ENCODE peak calls at places on chromosome 15, in nine cellular contexts. One of them, this sample, is unnamed.
A peak's percentile ranks its signal among the peaks of the same experiment; 100 is the strongest.

GRCh38 chr15:70299931-70300858 is 202.5 kb upstream of the TLE3 start:
- DNase-seq in fibroblast of lung: no peak
- DNase-seq in astrocyte: no peak
- DNase-seq in GM23248: no peak
- DNase-seq in mammary epithelial cell: no peak
- DNase-seq in neural progenitor cell: no peak
- DNase-seq in OCI-LY7: peak; percentile 41
- DNase-seq in neuronal stem cell: no peak
- DNase-seq in hepatocyte: peak; percentile 39
- DNase-seq in this sample: no peak

GRCh38 chr15:22904736-22905135 is 66.3 kb downstream of the NIPA2 start:
- DNase-seq in fibroblast of lung: no peak
- DNase-seq in astrocyte: no peak
- DNase-seq in GM23248: no peak
- DNase-seq in mammary epithelial cell: no peak
- DNase-seq in neural progenitor cell: no peak
- DNase-seq in OCI-LY7: no peak
- DNase-seq in neuronal stem cell: no peak
- DNase-seq in hepatocyte: no peak
- DNase-seq in this sample: no peak

GRCh38 chr15:88744548-88745020 is 58.7 kb upstream of the ACAN start:
- DNase-seq in fibroblast of lung: peak; percentile 13
- DNase-seq in astrocyte: peak; percentile 12
- DNase-seq in GM23248: no peak
- DNase-seq in mammary epithelial cell: no peak
- DNase-seq in neural progenitor cell: peak; percentile 55
- DNase-seq in OCI-LY7: no peak
- DNase-seq in neuronal stem cell: peak; percentile 27
- DNase-seq in hepatocyte: no peak
- DNase-seq in this sample: no peak

GRCh38 chr15:80560601-80561025 is 134.5 kb upstream of the ABHD17C start:
- DNase-seq in fibroblast of lung: no peak
- DNase-seq in astrocyte: no peak
- DNase-seq in GM23248: no peak
- DNase-seq in mammary epithelial cell: no peak
- DNase-seq in neural progenitor cell: no peak
- DNase-seq in OCI-LY7: no peak
- DNase-seq in neuronal stem cell: no peak
- DNase-seq in hepatocyte: no peak
- DNase-seq in this sample: no peak

GRCh38 chr15:27993996-27994775 is 104.9 kb downstream of the OCA2 start:
- DNase-seq in fibroblast of lung: no peak
- DNase-seq in astrocyte: no peak
- DNase-seq in GM23248: no peak
- DNase-seq in mammary epithelial cell: no peak
- DNase-seq in neural progenitor cell: no peak
- DNase-seq in OCI-LY7: no peak
- DNase-seq in neuronal stem cell: no peak
- DNase-seq in hepatocyte: no peak
- DNase-seq in this sample: no peak

GRCh38 chr15:76012021-76012551 is at the start of gene NRG4:
- DNase-seq in fibroblast of lung: no peak
- DNase-seq in astrocyte: no peak
- DNase-seq in GM23248: peak; percentile 24
- DNase-seq in mammary epithelial cell: peak; percentile 5
- DNase-seq in neural progenitor cell: no peak
- DNase-seq in OCI-LY7: no peak
- DNase-seq in neuronal stem cell: no peak
- DNase-seq in hepatocyte: no peak
- DNase-seq in this sample: no peak

GRCh38 chr15:39363761-39364586 is 216.9 kb upstream of the THBS1 start:
- DNase-seq in fibroblast of lung: peak; percentile 61
- DNase-seq in astrocyte: peak; percentile 51
- DNase-seq in GM23248: peak; percentile 79
- DNase-seq in mammary epithelial cell: no peak
- DNase-seq in neural progenitor cell: no peak
- DNase-seq in OCI-LY7: no peak
- DNase-seq in neuronal stem cell: no peak
- DNase-seq in hepatocyte: no peak
- DNase-seq in this sample: no peak

GRCh38 chr15:43762824-43763223 is 13.9 kb downstream of the ELL3 start:
- DNase-seq in fibroblast of lung: peak; percentile 24
- DNase-seq in astrocyte: no peak
- DNase-seq in GM23248: peak; percentile 31
- DNase-seq in mammary epithelial cell: no peak
- DNase-seq in neural progenitor cell: no peak
- DNase-seq in OCI-LY7: no peak
- DNase-seq in neuronal stem cell: no peak
- DNase-seq in hepatocyte: no peak
- DNase-seq in this sample: no peak

GRCh38 chr15:26623071-26623470 is 149.8 kb downstream of the GABRB3 start:
- DNase-seq in fibroblast of lung: no peak
- DNase-seq in astrocyte: no peak
- DNase-seq in GM23248: no peak
- DNase-seq in mammary epithelial cell: no peak
- DNase-seq in neural progenitor cell: no peak
- DNase-seq in OCI-LY7: no peak
- DNase-seq in neuronal stem cell: no peak
- DNase-seq in hepatocyte: no peak
- DNase-seq in this sample: no peak

GRCh38 chr15:37142371-37142770 is 42.0 kb upstream of the MEIS2 start:
- DNase-seq in fibroblast of lung: peak; percentile 13
- DNase-seq in astrocyte: no peak
- DNase-seq in GM23248: peak; percentile 8
- DNase-seq in mammary epithelial cell: peak; percentile 28
- DNase-seq in neural progenitor cell: no peak
- DNase-seq in OCI-LY7: no peak
- DNase-seq in neuronal stem cell: no peak
- DNase-seq in hepatocyte: no peak
- DNase-seq in this sample: no peak

GRCh38 chr15:77021088-77021481 is 26.2 kb downstream of the PSTPIP1 start:
- DNase-seq in fibroblast of lung: no peak
- DNase-seq in astrocyte: no peak
- DNase-seq in GM23248: no peak
- DNase-seq in mammary epithelial cell: no peak
- DNase-seq in neural progenitor cell: no peak
- DNase-seq in OCI-LY7: peak; percentile 13
- DNase-seq in neuronal stem cell: no peak
- DNase-seq in hepatocyte: no peak
- DNase-seq in this sample: no peak

GRCh38 chr15:89822951-89823701 is 8.5 kb upstream of the ANPEP start:
- DNase-seq in fibroblast of lung: peak; percentile 50
- DNase-seq in astrocyte: no peak
- DNase-seq in GM23248: peak; percentile 73
- DNase-seq in mammary epithelial cell: peak; percentile 67
- DNase-seq in neural progenitor cell: no peak
- DNase-seq in OCI-LY7: no peak
- DNase-seq in neuronal stem cell: no peak
- DNase-seq in hepatocyte: no peak
- DNase-seq in this sample: no peak

GRCh38 chr15:68972201-68973065 is 42.1 kb upstream of the NOX5 start:
- DNase-seq in fibroblast of lung: no peak
- DNase-seq in astrocyte: no peak
- DNase-seq in GM23248: no peak
- DNase-seq in mammary epithelial cell: no peak
- DNase-seq in neural progenitor cell: no peak
- DNase-seq in OCI-LY7: no peak
- DNase-seq in neuronal stem cell: no peak
- DNase-seq in hepatocyte: no peak
- DNase-seq in this sample: no peak

GRCh38 chr15:25094519-25094918 is 139.7 kb downstream of the SNRPN start:
- DNase-seq in fibroblast of lung: no peak
- DNase-seq in astrocyte: no peak
- DNase-seq in GM23248: no peak
- DNase-seq in mammary epithelial cell: no peak
- DNase-seq in neural progenitor cell: no peak
- DNase-seq in OCI-LY7: no peak
- DNase-seq in neuronal stem cell: no peak
- DNase-seq in hepatocyte: no peak
- DNase-seq in this sample: no peak

GRCh38 chr15:87844031-87844430 is 412.5 kb downstream of the NTRK3 start:
- DNase-seq in fibroblast of lung: peak; percentile 12
- DNase-seq in astrocyte: no peak
- DNase-seq in GM23248: no peak
- DNase-seq in mammary epithelial cell: no peak
- DNase-seq in neural progenitor cell: no peak
- DNase-seq in OCI-LY7: no peak
- DNase-seq in neuronal stem cell: no peak
- DNase-seq in hepatocyte: no peak
- DNase-seq in this sample: no peak

GRCh38 chr15:90087454-90088154 is 14.7 kb downstream of the IDH2 start:
- DNase-seq in fibroblast of lung: no peak
- DNase-seq in astrocyte: no peak
- DNase-seq in GM23248: peak; percentile 51
- DNase-seq in mammary epithelial cell: no peak
- DNase-seq in neural progenitor cell: no peak
- DNase-seq in OCI-LY7: peak; percentile 41
- DNase-seq in neuronal stem cell: no peak
- DNase-seq in hepatocyte: no peak
- DNase-seq in this sample: peak; percentile 64

GRCh38 chr15:48896775-48897143 is 18.8 kb downstream of the EID1 start:
- DNase-seq in fibroblast of lung: no peak
- DNase-seq in astrocyte: no peak
- DNase-seq in GM23248: no peak
- DNase-seq in mammary epithelial cell: no peak
- DNase-seq in neural progenitor cell: no peak
- DNase-seq in OCI-LY7: no peak
- DNase-seq in neuronal stem cell: no peak
- DNase-seq in hepatocyte: no peak
- DNase-seq in this sample: no peak
- H3K27ac ChIP-seq in fibroblast of lung: peak overlapping the region; percentile 32
- H3K27ac ChIP-seq in astrocyte: peak overlapping the region; percentile 1
- H3K27ac ChIP-seq in GM23248: peak overlapping the region; percentile 63
- H3K27ac ChIP-seq in mammary epithelial cell: peak overlapping the region; percentile 76
- H3K27ac ChIP-seq in neural progenitor cell: peak overlapping the region; percentile 39
- H3K27ac ChIP-seq in OCI-LY7: no peak overlapping the region
- H3K27ac ChIP-seq in neuronal stem cell: peak overlapping the region; percentile 81
- H3K27ac ChIP-seq in hepatocyte: peak overlapping the region; percentile 92
- H3K27ac ChIP-seq in this sample: no peak overlapping the region

DNA sequence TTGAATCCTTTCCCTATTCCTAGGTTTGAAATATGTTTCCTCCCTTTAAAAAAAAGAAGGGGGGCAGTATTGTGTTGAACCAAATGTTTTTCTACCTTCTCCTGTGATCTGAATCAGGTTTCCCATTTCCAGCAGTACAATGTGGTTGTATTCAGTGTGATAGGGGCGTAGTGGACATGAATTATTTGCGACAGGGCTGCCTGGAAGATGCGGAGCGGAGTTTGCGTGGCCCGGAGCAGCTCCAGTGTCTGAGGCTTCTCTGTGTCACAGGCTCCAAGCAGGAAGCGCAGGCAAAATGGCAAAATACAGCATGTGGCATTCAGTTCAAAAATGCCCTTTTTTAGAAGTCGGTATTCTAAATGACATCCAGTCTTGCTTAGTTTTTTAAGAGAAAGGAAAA is 154.4 kb downstream of the PGPEP1L start:
- DNase-seq in fibroblast of lung: peak; percentile 95
- DNase-seq in astrocyte: peak; percentile 92
- DNase-seq in GM23248: peak; percentile 92
- DNase-seq in mammary epithelial cell: peak; percentile 90
- DNase-seq in neural progenitor cell: peak; percentile 82
- DNase-seq in OCI-LY7: peak; percentile 83
- DNase-seq in neuronal stem cell: peak; percentile 79
- DNase-seq in hepatocyte: peak; percentile 84
- DNase-seq in this sample: peak; percentile 67
- H2AFZ ChIP-seq in fibroblast of lung: no peak overlapping the region
- H2AFZ ChIP-seq in astrocyte: no peak overlapping the region
- H2AFZ ChIP-seq in GM23248: peak overlapping the region; percentile 43
- H2AFZ ChIP-seq in mammary epithelial cell: peak overlapping the region; percentile 58
- H2AFZ ChIP-seq in neural progenitor cell: no peak overlapping the region
- H2AFZ ChIP-seq in OCI-LY7: peak overlapping the region; percentile 90
- H2AFZ ChIP-seq in neuronal stem cell: peak overlapping the region; percentile 24
- H2AFZ ChIP-seq in hepatocyte: peak overlapping the region; percentile 5
- H2AFZ ChIP-seq in this sample: peak overlapping the region; percentile 77

DNA sequence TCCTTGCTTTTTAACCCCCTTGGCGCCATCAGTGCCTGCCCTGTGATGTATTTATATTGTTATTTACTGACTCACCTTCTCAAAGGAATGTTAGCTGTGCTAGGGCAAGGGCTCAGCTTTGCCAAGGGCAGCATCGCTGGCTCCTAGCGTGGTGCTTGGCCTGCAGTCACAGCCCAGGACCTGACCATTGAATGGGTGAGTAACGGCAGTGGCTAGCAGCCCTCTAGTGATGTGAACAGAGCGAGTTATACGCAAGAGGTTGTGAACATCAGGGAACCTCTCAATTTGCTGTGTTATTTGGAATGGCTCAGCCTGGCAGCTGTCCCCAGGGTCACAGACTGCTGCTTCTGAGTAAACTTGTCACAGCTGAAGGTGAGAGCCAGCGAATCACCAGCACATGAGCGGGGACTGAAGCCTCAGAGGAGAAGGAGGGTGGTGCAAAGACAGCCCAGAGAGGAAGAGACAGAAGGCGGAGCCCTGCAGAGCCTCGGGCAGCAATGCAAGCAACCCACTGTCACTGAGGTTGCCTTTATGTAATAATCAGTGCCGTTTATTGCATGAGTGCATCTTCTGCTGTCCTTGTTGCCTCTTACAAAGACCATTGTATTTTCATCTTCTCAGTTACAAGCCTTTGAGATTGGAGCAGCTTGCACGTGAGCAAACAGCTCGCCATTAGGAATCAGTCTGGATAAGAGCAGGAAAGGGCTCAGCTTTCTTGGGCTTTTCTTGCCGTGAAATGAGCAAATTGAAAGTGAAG is 158.3 kb downstream of the SLCO3A1 start:
- DNase-seq in fibroblast of lung: peak; percentile 52
- DNase-seq in astrocyte: peak; percentile 34
- DNase-seq in GM23248: peak; percentile 72
- DNase-seq in mammary epithelial cell: peak; percentile 65
- DNase-seq in neural progenitor cell: no peak
- DNase-seq in OCI-LY7: peak; percentile 57
- DNase-seq in neuronal stem cell: no peak
- DNase-seq in hepatocyte: no peak
- DNase-seq in this sample: peak; percentile 81
- H3K4me3 ChIP-seq in fibroblast of lung: peak overlapping the region; percentile 7
- H3K4me3 ChIP-seq in astrocyte: no peak overlapping the region
- H3K4me3 ChIP-seq in GM23248: peak overlapping the region; percentile 59
- H3K4me3 ChIP-seq in mammary epithelial cell: no peak overlapping the region
- H3K4me3 ChIP-seq in neural progenitor cell: no peak overlapping the region
- H3K4me3 ChIP-seq in OCI-LY7: no peak overlapping the region
- H3K4me3 ChIP-seq in neuronal stem cell: no peak overlapping the region
- H3K4me3 ChIP-seq in hepatocyte: no peak overlapping the region
- H3K4me3 ChIP-seq in this sample: peak overlapping the region; percentile 18

DNA sequence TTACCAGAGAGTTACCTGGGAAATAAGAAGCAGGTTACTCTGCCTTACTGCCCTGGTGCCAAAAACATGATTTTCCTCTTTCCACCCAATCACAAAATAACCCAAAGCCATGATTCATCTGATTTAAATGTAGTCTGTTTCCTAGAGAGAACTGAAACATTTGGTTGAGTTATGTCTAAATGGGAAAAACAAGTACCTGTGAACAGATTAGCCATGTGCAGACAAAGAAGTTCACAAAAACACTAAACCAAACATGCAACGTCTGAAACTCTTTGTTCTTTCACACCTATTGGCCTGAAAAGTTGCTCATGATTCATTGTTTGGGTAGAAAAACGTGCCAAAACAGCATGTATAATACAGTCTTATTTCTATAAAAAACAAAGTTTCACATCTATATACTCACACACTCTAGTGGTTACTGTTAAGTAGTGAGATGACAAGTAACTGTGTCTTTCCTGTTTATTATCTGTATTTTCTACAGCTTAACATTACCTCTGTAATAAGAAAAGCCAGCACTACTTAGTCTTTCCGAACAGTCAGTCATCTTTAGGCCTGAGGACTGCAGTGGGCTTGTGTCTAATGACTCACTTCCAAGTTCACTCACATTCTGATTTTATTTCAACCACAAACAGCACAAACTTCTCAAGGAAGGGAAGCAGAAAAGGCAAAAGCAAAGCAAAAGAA is 30.1 kb downstream of the FAM174B start:
- DNase-seq in fibroblast of lung: peak; percentile 90
- DNase-seq in astrocyte: peak; percentile 89
- DNase-seq in GM23248: peak; percentile 51
- DNase-seq in mammary epithelial cell: peak; percentile 36
- DNase-seq in neural progenitor cell: no peak
- DNase-seq in OCI-LY7: no peak
- DNase-seq in neuronal stem cell: no peak
- DNase-seq in hepatocyte: no peak
- DNase-seq in this sample: no peak
- H3K27ac ChIP-seq in fibroblast of lung: no peak overlapping the region
- H3K27ac ChIP-seq in astrocyte: peak overlapping the region; percentile 57
- H3K27ac ChIP-seq in GM23248: no peak overlapping the region
- H3K27ac ChIP-seq in mammary epithelial cell: no peak overlapping the region
- H3K27ac ChIP-seq in neural progenitor cell: peak overlapping the region; percentile 50
- H3K27ac ChIP-seq in OCI-LY7: no peak overlapping the region
- H3K27ac ChIP-seq in neuronal stem cell: no peak overlapping the region
- H3K27ac ChIP-seq in hepatocyte: peak overlapping the region; percentile 65
- H3K27ac ChIP-seq in this sample: no peak overlapping the region

This sample was measured in Karpas-422.